ENCODE peak calls at places on chromosomes 3 and 15, in four cellular contexts. Q is IMR-90, B is ovary, I is HCT116. P is an unnamed sample.

GRCh38 chr3:140455476-140455875 is 222.4 kb upstream of the TRIM42 start:
- DNase-seq in Q (no peak), B (no peak), I (no peak), P (no peak)

GRCh38 chr15:31299588-31300207 is 26.9 kb upstream of the KLF13 start:
- DNase-seq in Q (no peak), B (no peak), I (no peak), P (no peak)

GRCh38 chr15:83312046-83312445 is 27.6 kb upstream of the BNC1 start:
- DNase-seq in Q (no peak), B (no peak), I (no peak), P (no peak)

GRCh38 chr3:181457190-181457589 is 254.5 kb upstream of the SOX2 start:
- DNase-seq in Q (no peak), B (no peak), I (no peak), P (no peak)

GRCh38 chr3:107956991-107957467 is 133.8 kb downstream of the CD47 start:
- DNase-seq in Q (peak; percentile 14), B (peak; percentile 82), I (no peak), P (peak; percentile 88)

GRCh38 chr15:66673410-66674322 is 28.4 kb upstream of the SMAD6 start:
- DNase-seq in Q (no peak), B (no peak), I (peak; percentile 60), P (peak; percentile 36)

GRCh38 chr3:155325263-155325835 is 31.9 kb upstream of the STRIT1 start:
- DNase-seq in Q (no peak), B (no peak), I (no peak), P (no peak)

GRCh38 chr15:92391640-92392039 is 2.0 kb upstream of the ST8SIA2 start:
- DNase-seq in Q (peak; percentile 1), B (no peak), I (peak; percentile 36), P (peak; percentile 51)

GRCh38 chr15:82150645-82151044 is 104.8 kb upstream of the MEX3B start:
- DNase-seq in Q (no peak), B (no peak), I (no peak), P (no peak)

GRCh38 chr15:75233504-75234190 is 24.5 kb upstream of the GOLGA6C start:
- DNase-seq in Q (no peak), B (peak; percentile 7), I (no peak), P (no peak)

GRCh38 chr15:79432345-79433311 is 492 bp downstream of the MINAR1 start:
- DNase-seq in Q (no peak), B (no peak), I (no peak), P (no peak)

GRCh38 chr3:157204431-157204830 is 44.5 kb upstream of the CCNL1 start:
- DNase-seq in Q (peak; percentile 67), B (no peak), I (no peak), P (no peak)

GRCh38 chr3:192155194-192155593 is 572.1 kb downstream of the FGF12 start:
- DNase-seq in Q (no peak), B (no peak), I (no peak), P (no peak)

GRCh38 chr15:61205427-61205826 is 23.7 kb downstream of the RORA start:
- DNase-seq in Q (no peak), B (no peak), I (no peak), P (no peak)

GRCh38 chr3:182349951-182350350 is 443.4 kb upstream of the ATP11B start:
- DNase-seq in Q (no peak), B (no peak), I (no peak), P (no peak)

GRCh38 chr3:172329070-172329469 is 119.2 kb downstream of the GHSR start:
- DNase-seq in Q (no peak), B (no peak), I (no peak), P (no peak)

GRCh38 chr15:29573197-29573838 is 248.9 kb downstream of the TJP1 start:
- DNase-seq in Q (no peak), B (no peak), I (no peak), P (no peak)

GRCh38 chr3:72153477-72154314 is 368.7 kb upstream of the PROK2 start:
- DNase-seq in Q (no peak), B (no peak), I (no peak), P (no peak)

GRCh38 chr3:23199649-23200048 is 3.5 kb upstream of the UBE2E2 start:
- DNase-seq in Q (no peak), B (no peak), I (no peak), P (no peak)

GRCh38 chr15:32818758-32819405 is 101.1 kb downstream of the GREM1 start:
- DNase-seq in Q (peak; percentile 86), B (no peak), I (no peak), P (no peak)

GRCh38 chr3:61929631-61930030 is 368.3 kb downstream of the PTPRG start:
- DNase-seq in Q (no peak), B (no peak), I (no peak), P (no peak)

GRCh38 chr3:44995142-44995770 is 19.2 kb downstream of the EXOSC7 start:
- DNase-seq in Q (peak; percentile 58), B (no peak), I (no peak), P (peak; percentile 51)

GRCh38 chr3:56862352-56863062 is 60.8 kb upstream of the ARHGEF3 start:
- DNase-seq in Q (peak; percentile 73), B (peak; percentile 34), I (no peak), P (no peak)

GRCh38 chr3:151935451-151935850 is 62.0 kb downstream of the SUCNR1 start:
- DNase-seq in Q (no peak), B (no peak), I (no peak), P (no peak)

GRCh38 chr15:43517354-43518072 is at the start of gene MAP1A:
- DNase-seq in Q (peak; percentile 71), B (peak; percentile 69), I (no peak), P (no peak)

GRCh38 chr3:71693641-71694040 is 31.6 kb downstream of the EIF4E3 start:
- DNase-seq in Q (no peak), B (no peak), I (no peak), P (no peak)

GRCh38 chr3:61315874-61316273 is 64.6 kb upstream of the FHIT start:
- DNase-seq in Q (no peak), B (no peak), I (no peak), P (no peak)

GRCh38 chr3:181330821-181331563 is 341.5 kb upstream of the DNAJC19 start:
- DNase-seq in Q (no peak), B (no peak), I (no peak), P (peak; percentile 9)

GRCh38 chr3:35832140-35832571 is 192.8 kb downstream of the ARPP21 start:
- DNase-seq in Q (no peak), B (no peak), I (no peak), P (no peak)

GRCh38 chr3:191882289-191882688 is 421.3 kb downstream of the PYDC2 start:
- DNase-seq in Q (no peak), B (no peak), I (no peak), P (no peak)

GRCh38 chr15:99476413-99477222 is 89.2 kb upstream of the MEF2A start:
- DNase-seq in Q (peak; percentile 100), B (no peak), I (no peak), P (peak; percentile 79)

GRCh38 chr3:128153156-128154011 is at the start of gene EEFSEC:
- DNase-seq in Q (peak; percentile 83), B (peak; percentile 80), I (peak; percentile 6), P (peak; percentile 84)
- TF ChIP-seq POLR2A in Q (peak; percentile 43), B (peak; percentile 45), I (peak; percentile 29), P (no peak)

DNA sequence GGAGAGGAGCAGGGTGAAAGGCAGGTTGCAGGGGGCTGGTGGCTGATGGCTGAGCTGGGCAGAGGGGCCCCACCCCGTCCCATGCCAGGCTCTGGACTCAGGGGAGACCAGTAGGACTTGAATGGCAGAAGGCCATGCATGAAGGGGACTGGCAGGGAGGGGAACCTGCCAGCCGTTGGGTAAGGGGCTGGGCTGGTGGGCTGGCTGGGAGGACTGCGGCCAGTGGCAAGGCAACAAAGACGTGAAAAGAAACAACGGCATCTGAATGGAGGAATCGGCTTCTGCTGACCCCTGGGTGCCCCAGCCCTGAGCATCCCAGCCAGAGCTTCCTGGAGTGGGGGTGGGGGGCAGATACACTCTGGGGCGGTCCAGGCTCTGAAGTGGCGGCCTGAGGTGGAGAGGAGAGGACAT is 11.6 kb downstream of the GLYCTK start:
- DNase-seq in Q (no peak), B (no peak), I (no peak), P (no peak)
- H3K4me3 ChIP-seq in Q (no peak overlapping the region), B (no peak overlapping the region), I (no peak overlapping the region), P (no peak overlapping the region)

GRCh38 chr15:68783226-68784054 is 37.3 kb downstream of the ANP32A start:
- DNase-seq in Q (no peak), B (no peak), I (peak; percentile 8), P (no peak)
- H3K4me1 ChIP-seq in Q (no peaks in the 10 kb centered on the region), B (no peaks in the 10 kb centered on the region), I (no peaks in the 10 kb centered on the region), P (no peaks in the 10 kb centered on the region)

GRCh38 chr3:129433565-129433964 is 5.1 kb upstream of the EFCAB12 start:
- DNase-seq in Q (no peak), B (no peak), I (no peak), P (no peak)
- TF ChIP-seq POLR2A in Q (no peak), B (no peak), I (no peak), P (no peak)

DNA sequence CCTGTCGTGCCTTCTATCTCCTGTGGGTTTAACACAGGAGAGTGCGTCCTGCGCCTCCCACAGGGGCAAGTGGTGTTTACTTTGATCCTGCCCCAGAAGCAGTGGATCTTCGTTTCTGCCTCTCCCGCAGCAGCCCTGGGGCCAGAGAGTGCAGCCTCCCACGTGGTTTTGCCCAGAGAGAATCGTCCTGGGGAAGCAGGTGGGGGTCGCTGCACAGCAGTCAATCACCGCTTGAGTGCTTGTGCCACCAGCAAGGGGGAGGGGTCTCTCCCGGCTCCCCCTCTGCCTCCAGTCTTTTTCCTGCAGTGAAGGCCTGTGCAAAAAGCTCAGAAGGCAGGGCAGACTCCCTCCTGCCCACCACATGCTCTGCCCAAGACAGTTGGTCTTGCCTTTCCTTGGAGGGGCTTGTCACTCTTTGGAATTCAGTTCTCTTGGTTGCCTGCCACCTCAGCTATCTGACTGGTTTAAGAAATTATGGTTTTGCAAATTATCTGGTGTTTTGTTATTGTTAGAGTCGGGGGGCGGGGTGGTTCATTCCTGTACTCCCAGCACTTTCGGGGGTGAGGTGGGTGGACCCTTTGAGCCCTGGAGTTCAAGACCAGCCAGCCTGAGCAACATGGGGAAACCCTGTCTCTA is 26.9 kb downstream of the STOML1 start:
- DNase-seq in Q (no peak), B (no peak), I (no peak), P (no peak)
- H3K4me3 ChIP-seq in Q (no peak overlapping the region), B (no peak overlapping the region), I (peak overlapping the region; percentile 30), P (no peak overlapping the region)

DNA sequence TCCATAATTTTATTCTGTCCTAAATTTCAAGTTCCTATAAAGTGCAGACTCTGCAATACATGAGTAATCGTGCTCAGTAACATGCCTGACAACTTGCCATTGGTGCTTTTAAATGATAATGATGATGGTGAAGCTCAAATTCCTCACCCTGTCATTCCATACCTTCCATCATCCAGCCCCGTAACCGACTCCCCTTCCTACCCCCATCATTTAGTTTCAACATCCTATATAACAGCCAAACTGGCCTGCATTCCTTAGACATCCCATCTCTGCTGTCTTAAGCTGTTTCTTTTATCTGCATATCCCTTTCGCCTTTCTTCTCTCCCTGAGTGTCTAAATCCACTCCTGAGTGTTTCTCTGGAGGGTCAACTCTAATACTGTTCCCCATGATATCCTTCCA is 67.2 kb upstream of the DLG1 start:
- DNase-seq in Q (no peak), B (no peak), I (no peak), P (no peak)
- H3K4me1 ChIP-seq in Q (peaks cover 11% of the 10 kb centered on the region), B (no peaks in the 10 kb centered on the region), I (no peaks in the 10 kb centered on the region), P (peaks cover 5% of the 10 kb centered on the region)

P was measured in adrenal gland.